ENCODE peak calls at places on chromosomes 1 and 21, in nine cellular contexts. One of them, this sample, is unnamed.

GRCh38 chr1:21175670-21176581 is 771 bp downstream of the EIF4G3 start:
- DNase-seq in K562: peak; percentile 87
- DNase-seq in sigmoid colon: peak; percentile 69
- DNase-seq in neural progenitor cell: peak; percentile 69
- DNase-seq in tibial artery: no peak
- DNase-seq in endothelial cell of umbilical vein: peak; percentile 51
- DNase-seq in PC-3: no peak
- DNase-seq in cardiac muscle cell: peak; percentile 60
- DNase-seq in CD8-positive, alpha-beta T cell: peak; percentile 20
- DNase-seq in this sample: peak; percentile 33

GRCh38 chr1:230631477-230631876 is 10.8 kb upstream of the COG2 start:
- DNase-seq in PC-3: no peak
- DNase-seq in cardiac muscle cell: no peak
- DNase-seq in endothelial cell of umbilical vein: no peak
- DNase-seq in sigmoid colon: no peak
- DNase-seq in neural progenitor cell: no peak
- DNase-seq in K562: no peak
- DNase-seq in CD8-positive, alpha-beta T cell: no peak
- DNase-seq in tibial artery: no peak
- DNase-seq in this sample: no peak

GRCh38 chr1:165463978-165464377 is 19.1 kb upstream of the RXRG start:
- DNase-seq in tibial artery: no peak
- DNase-seq in neural progenitor cell: no peak
- DNase-seq in cardiac muscle cell: peak; percentile 65
- DNase-seq in K562: no peak
- DNase-seq in CD8-positive, alpha-beta T cell: no peak
- DNase-seq in sigmoid colon: no peak
- DNase-seq in PC-3: no peak
- DNase-seq in endothelial cell of umbilical vein: no peak
- DNase-seq in this sample: no peak

GRCh38 chr1:151993084-151993733 is 450 bp downstream of the S100A10 start:
- DNase-seq in cardiac muscle cell: no peak
- DNase-seq in tibial artery: peak; percentile 36
- DNase-seq in neural progenitor cell: peak; percentile 38
- DNase-seq in PC-3: peak; percentile 45
- DNase-seq in sigmoid colon: peak; percentile 70
- DNase-seq in CD8-positive, alpha-beta T cell: peak; percentile 31
- DNase-seq in endothelial cell of umbilical vein: no peak
- DNase-seq in K562: no peak
- DNase-seq in this sample: peak; percentile 33

GRCh38 chr1:1374861-1375662 is at the start of gene AURKAIP1:
- DNase-seq in neural progenitor cell: peak; percentile 100
- DNase-seq in sigmoid colon: peak; percentile 100
- DNase-seq in CD8-positive, alpha-beta T cell: peak; percentile 95
- DNase-seq in cardiac muscle cell: peak; percentile 100
- DNase-seq in tibial artery: peak; percentile 99
- DNase-seq in PC-3: peak; percentile 100
- DNase-seq in K562: peak; percentile 95
- DNase-seq in endothelial cell of umbilical vein: peak; percentile 100
- DNase-seq in this sample: peak; percentile 94

GRCh38 chr1:9179450-9179849 is 50.5 kb upstream of the GPR157 start:
- DNase-seq in cardiac muscle cell: no peak
- DNase-seq in tibial artery: no peak
- DNase-seq in sigmoid colon: no peak
- DNase-seq in CD8-positive, alpha-beta T cell: no peak
- DNase-seq in PC-3: no peak
- DNase-seq in neural progenitor cell: no peak
- DNase-seq in K562: no peak
- DNase-seq in endothelial cell of umbilical vein: no peak
- DNase-seq in this sample: no peak

GRCh38 chr1:114270255-114271117 is 116.8 kb upstream of the SYT6 start:
- DNase-seq in CD8-positive, alpha-beta T cell: no peak
- DNase-seq in K562: no peak
- DNase-seq in PC-3: no peak
- DNase-seq in sigmoid colon: no peak
- DNase-seq in neural progenitor cell: no peak
- DNase-seq in endothelial cell of umbilical vein: no peak
- DNase-seq in cardiac muscle cell: no peak
- DNase-seq in tibial artery: no peak
- DNase-seq in this sample: no peak

GRCh38 chr21:28261291-28261690 is 731.4 kb downstream of the LTN1 start:
- DNase-seq in sigmoid colon: no peak
- DNase-seq in cardiac muscle cell: no peak
- DNase-seq in neural progenitor cell: no peak
- DNase-seq in endothelial cell of umbilical vein: no peak
- DNase-seq in tibial artery: no peak
- DNase-seq in CD8-positive, alpha-beta T cell: no peak
- DNase-seq in PC-3: peak; percentile 48
- DNase-seq in K562: no peak
- DNase-seq in this sample: no peak

GRCh38 chr21:36695671-36696389 is 3.1 kb upstream of the SIM2 start:
- DNase-seq in neural progenitor cell: peak; percentile 74
- DNase-seq in K562: no peak
- DNase-seq in endothelial cell of umbilical vein: no peak
- DNase-seq in sigmoid colon: no peak
- DNase-seq in PC-3: no peak
- DNase-seq in CD8-positive, alpha-beta T cell: no peak
- DNase-seq in tibial artery: no peak
- DNase-seq in cardiac muscle cell: peak; percentile 30
- DNase-seq in this sample: no peak

GRCh38 chr21:39715804-39716397 is 29.1 kb upstream of the IGSF5 start:
- DNase-seq in tibial artery: peak; percentile 50
- DNase-seq in PC-3: peak; percentile 70
- DNase-seq in K562: peak; percentile 68
- DNase-seq in CD8-positive, alpha-beta T cell: peak; percentile 6
- DNase-seq in cardiac muscle cell: peak; percentile 64
- DNase-seq in sigmoid colon: peak; percentile 68
- DNase-seq in endothelial cell of umbilical vein: peak; percentile 36
- DNase-seq in neural progenitor cell: peak; percentile 72
- DNase-seq in this sample: no peak

GRCh38 chr1:193525411-193525810 is 339.0 kb upstream of the B3GALT2 start:
- DNase-seq in cardiac muscle cell: no peak
- DNase-seq in K562: no peak
- DNase-seq in neural progenitor cell: no peak
- DNase-seq in endothelial cell of umbilical vein: no peak
- DNase-seq in sigmoid colon: no peak
- DNase-seq in CD8-positive, alpha-beta T cell: no peak
- DNase-seq in tibial artery: no peak
- DNase-seq in PC-3: no peak
- DNase-seq in this sample: no peak

GRCh38 chr1:95018602-95019369 is 54.0 kb downstream of the ALG14 start:
- DNase-seq in sigmoid colon: no peak
- DNase-seq in K562: no peak
- DNase-seq in PC-3: peak; percentile 49
- DNase-seq in tibial artery: no peak
- DNase-seq in cardiac muscle cell: no peak
- DNase-seq in CD8-positive, alpha-beta T cell: no peak
- DNase-seq in neural progenitor cell: no peak
- DNase-seq in endothelial cell of umbilical vein: peak; percentile 36
- DNase-seq in this sample: no peak

GRCh38 chr1:238485062-238485905 is 594.6 kb upstream of the ZP4 start:
- DNase-seq in tibial artery: peak; percentile 44
- DNase-seq in neural progenitor cell: peak; percentile 38
- DNase-seq in K562: no peak
- DNase-seq in sigmoid colon: no peak
- DNase-seq in PC-3: peak; percentile 60
- DNase-seq in cardiac muscle cell: no peak
- DNase-seq in CD8-positive, alpha-beta T cell: no peak
- DNase-seq in endothelial cell of umbilical vein: no peak
- DNase-seq in this sample: no peak

GRCh38 chr1:171245458-171246064 is 2.7 kb upstream of the FMO1 start:
- DNase-seq in endothelial cell of umbilical vein: peak; percentile 34
- DNase-seq in CD8-positive, alpha-beta T cell: no peak
- DNase-seq in PC-3: peak; percentile 82
- DNase-seq in K562: peak; percentile 55
- DNase-seq in sigmoid colon: no peak
- DNase-seq in tibial artery: no peak
- DNase-seq in cardiac muscle cell: peak; percentile 58
- DNase-seq in neural progenitor cell: peak; percentile 59
- DNase-seq in this sample: no peak

GRCh38 chr1:60126733-60127132 is 53.2 kb upstream of the C1orf87 start:
- DNase-seq in CD8-positive, alpha-beta T cell: no peak
- DNase-seq in cardiac muscle cell: no peak
- DNase-seq in neural progenitor cell: peak; percentile 18
- DNase-seq in PC-3: no peak
- DNase-seq in endothelial cell of umbilical vein: no peak
- DNase-seq in tibial artery: no peak
- DNase-seq in sigmoid colon: no peak
- DNase-seq in K562: no peak
- DNase-seq in this sample: no peak

GRCh38 chr1:84862810-84863251 is 30.2 kb downstream of the LPAR3 start:
- DNase-seq in tibial artery: no peak
- DNase-seq in endothelial cell of umbilical vein: no peak
- DNase-seq in cardiac muscle cell: no peak
- DNase-seq in sigmoid colon: no peak
- DNase-seq in CD8-positive, alpha-beta T cell: no peak
- DNase-seq in neural progenitor cell: no peak
- DNase-seq in PC-3: no peak
- DNase-seq in K562: no peak
- DNase-seq in this sample: peak; percentile 33

GRCh38 chr1:25756210-25756609 is 43.8 kb upstream of the SELENON start:
- DNase-seq in tibial artery: no peak
- DNase-seq in K562: no peak
- DNase-seq in CD8-positive, alpha-beta T cell: no peak
- DNase-seq in cardiac muscle cell: no peak
- DNase-seq in neural progenitor cell: no peak
- DNase-seq in PC-3: no peak
- DNase-seq in sigmoid colon: no peak
- DNase-seq in endothelial cell of umbilical vein: peak; percentile 35
- DNase-seq in this sample: no peak
- H3K27ac ChIP-seq in tibial artery: no peak overlapping the region
- H3K27ac ChIP-seq in K562: no peak overlapping the region
- H3K27ac ChIP-seq in CD8-positive, alpha-beta T cell: no peak overlapping the region
- H3K27ac ChIP-seq in cardiac muscle cell: no peak overlapping the region
- H3K27ac ChIP-seq in neural progenitor cell: no peak overlapping the region
- H3K27ac ChIP-seq in PC-3: no peak overlapping the region
- H3K27ac ChIP-seq in sigmoid colon: no peak overlapping the region
- H3K27ac ChIP-seq in endothelial cell of umbilical vein: no peak overlapping the region
- H3K27ac ChIP-seq in this sample: peak overlapping the region; percentile 63

DNA sequence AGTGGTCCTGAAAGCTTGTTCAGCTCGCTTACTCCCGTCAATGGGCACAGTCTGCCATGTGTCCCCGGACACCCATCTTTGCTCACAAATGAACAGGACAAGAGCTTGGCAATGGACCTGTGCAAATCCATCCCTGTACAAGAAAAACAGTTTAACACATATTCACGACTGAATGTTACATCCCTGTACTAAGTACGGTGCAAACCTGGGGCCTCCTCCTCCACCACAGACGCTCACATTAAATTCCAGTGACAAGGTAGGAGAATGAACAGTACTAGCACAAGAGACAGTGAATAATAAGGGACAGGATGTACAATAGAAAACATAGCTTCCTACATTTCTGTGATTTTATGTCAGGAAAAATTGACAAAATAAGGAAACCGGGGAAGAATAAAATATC is 187.7 kb downstream of the ASTN1 start:
- DNase-seq in endothelial cell of umbilical vein: no peak
- DNase-seq in sigmoid colon: no peak
- DNase-seq in PC-3: no peak
- DNase-seq in neural progenitor cell: no peak
- DNase-seq in CD8-positive, alpha-beta T cell: no peak
- DNase-seq in cardiac muscle cell: no peak
- DNase-seq in K562: no peak
- DNase-seq in tibial artery: no peak
- DNase-seq in this sample: no peak
- H3K9me3 ChIP-seq in endothelial cell of umbilical vein: no peaks in the 10 kb centered on the region
- H3K9me3 ChIP-seq in sigmoid colon: no peaks in the 10 kb centered on the region
- H3K9me3 ChIP-seq in PC-3: no peaks in the 10 kb centered on the region
- H3K9me3 ChIP-seq in neural progenitor cell: no peaks in the 10 kb centered on the region
- H3K9me3 ChIP-seq in CD8-positive, alpha-beta T cell: no peaks in the 10 kb centered on the region
- H3K9me3 ChIP-seq in cardiac muscle cell: no peaks in the 10 kb centered on the region
- H3K9me3 ChIP-seq in K562: no peaks in the 10 kb centered on the region
- H3K9me3 ChIP-seq in tibial artery: no peaks in the 10 kb centered on the region
- H3K9me3 ChIP-seq in this sample: no peaks in the 10 kb centered on the region

DNA sequence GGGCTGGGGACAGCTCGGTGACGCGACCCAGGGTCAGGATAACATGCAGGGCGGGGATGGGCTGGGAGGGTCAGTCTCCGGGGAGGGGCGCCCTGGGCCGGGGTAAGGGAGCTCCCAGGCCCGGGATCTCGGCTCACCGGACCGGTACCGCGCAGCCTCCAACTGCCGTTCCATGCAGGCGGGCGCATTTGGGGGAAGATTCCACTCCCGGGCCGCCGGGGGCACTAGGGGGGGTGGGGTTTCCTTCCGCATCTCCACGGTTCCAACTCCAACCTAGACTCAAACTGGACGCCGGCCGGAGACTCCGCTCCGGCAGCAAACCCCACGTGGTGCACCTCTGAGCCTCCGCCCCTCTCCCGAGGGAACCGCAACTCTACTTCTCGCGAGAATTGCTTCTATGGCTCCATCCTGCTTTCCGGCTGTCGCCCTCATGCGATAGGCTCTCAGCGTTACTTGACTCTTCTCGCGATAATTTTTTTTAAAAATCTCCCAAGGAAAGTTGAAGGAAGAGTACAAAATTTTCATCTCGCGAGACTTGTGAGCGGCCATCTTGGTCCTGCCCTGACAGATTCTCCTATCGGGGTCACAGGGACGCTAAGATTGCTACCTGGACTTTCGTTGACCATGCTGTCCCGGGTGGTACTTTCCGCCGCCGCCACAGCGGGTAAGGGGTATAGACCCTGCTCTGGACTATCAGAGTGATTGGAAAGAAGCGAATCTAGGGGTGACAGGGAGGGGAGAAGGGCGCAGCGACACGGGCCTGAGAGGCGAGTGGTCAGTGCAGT is at the start of the genes ATP5PB and WDR77:
- DNase-seq in tibial artery: peak; percentile 97
- DNase-seq in cardiac muscle cell: peak; percentile 100
- DNase-seq in sigmoid colon: peak; percentile 98
- DNase-seq in CD8-positive, alpha-beta T cell: peak; percentile 78
- DNase-seq in neural progenitor cell: peak; percentile 99
- DNase-seq in PC-3: peak; percentile 99
- DNase-seq in endothelial cell of umbilical vein: peak; percentile 99
- DNase-seq in K562: peak; percentile 97
- DNase-seq in this sample: peak; percentile 80
- TF ChIP-seq CTCF in tibial artery: no peak
- TF ChIP-seq CTCF in cardiac muscle cell: no peak
- TF ChIP-seq CTCF in sigmoid colon: no peak
- TF ChIP-seq CTCF in CD8-positive, alpha-beta T cell: no peak
- TF ChIP-seq CTCF in neural progenitor cell: no peak
- TF ChIP-seq CTCF in PC-3: no peak
- TF ChIP-seq CTCF in endothelial cell of umbilical vein: no peak
- TF ChIP-seq CTCF in K562: peak; percentile 29
- TF ChIP-seq CTCF in this sample: no peak

DNA sequence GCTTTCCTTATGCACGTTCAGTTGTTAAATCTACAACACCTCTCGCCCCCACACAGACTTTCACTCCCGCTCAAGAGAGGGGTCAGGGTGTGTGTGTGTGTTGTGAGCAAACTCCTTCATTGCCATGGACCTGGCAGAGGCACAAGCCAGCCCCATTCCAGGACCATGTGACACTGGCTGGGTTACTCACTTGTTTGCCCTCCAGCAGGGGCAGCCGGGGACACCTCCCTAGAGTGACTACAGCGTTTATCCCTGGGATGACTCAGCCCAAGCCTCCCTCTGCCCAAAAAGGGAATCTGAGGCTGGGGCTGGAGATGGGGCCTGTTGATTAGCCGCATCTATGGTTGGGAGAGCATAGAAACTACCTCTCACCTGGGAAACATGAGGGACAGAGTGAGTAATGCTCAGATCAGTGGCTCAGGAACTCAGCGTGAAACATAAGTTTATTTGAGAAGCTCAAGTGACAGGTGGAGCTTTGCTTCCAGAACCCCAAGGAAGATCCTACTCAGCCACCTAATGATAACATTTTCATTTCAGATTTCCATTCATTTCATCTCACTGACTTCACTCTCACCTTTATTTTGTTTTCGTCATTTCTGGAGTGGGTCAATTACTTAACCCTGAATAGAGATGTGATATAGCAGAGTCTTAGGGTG is 145.3 kb upstream of the DUSP10 start:
- DNase-seq in CD8-positive, alpha-beta T cell: no peak
- DNase-seq in K562: peak; percentile 19
- DNase-seq in endothelial cell of umbilical vein: no peak
- DNase-seq in cardiac muscle cell: no peak
- DNase-seq in tibial artery: peak; percentile 74
- DNase-seq in PC-3: peak; percentile 100
- DNase-seq in sigmoid colon: peak; percentile 82
- DNase-seq in neural progenitor cell: no peak
- DNase-seq in this sample: no peak
- H3K27ac ChIP-seq in CD8-positive, alpha-beta T cell: no peak overlapping the region
- H3K27ac ChIP-seq in K562: no peak overlapping the region
- H3K27ac ChIP-seq in endothelial cell of umbilical vein: no peak overlapping the region
- H3K27ac ChIP-seq in cardiac muscle cell: no peak overlapping the region
- H3K27ac ChIP-seq in tibial artery: no peak overlapping the region
- H3K27ac ChIP-seq in PC-3: peak overlapping the region; percentile 72
- H3K27ac ChIP-seq in sigmoid colon: peak overlapping the region; percentile 30
- H3K27ac ChIP-seq in neural progenitor cell: no peak overlapping the region
- H3K27ac ChIP-seq in this sample: no peak overlapping the region